ENCODE peak calls at places on chromosomes 11 and 22, in seven cellular contexts. One of them, this sample, is unnamed. For H3K36me3 and H3K27me3, the result is how much of the 10 kb centered on the place peaks cover.

GRCh38 chr11:24375351-24375750 is 121.5 kb upstream of the LUZP2 start:
- DNase-seq in psoas muscle: no peak
- DNase-seq in Panc1: no peak
- DNase-seq in heart right ventricle: no peak
- DNase-seq in heart left ventricle: no peak
- DNase-seq in MM.1S: no peak
- DNase-seq in hepatocyte: no peak
- DNase-seq in this sample: no peak

GRCh38 chr22:30882181-30882771 is 86.3 kb downstream of the MORC2 start:
- DNase-seq in Panc1: no peak
- DNase-seq in psoas muscle: no peak
- DNase-seq in heart right ventricle: no peak
- DNase-seq in MM.1S: no peak
- DNase-seq in heart left ventricle: no peak
- DNase-seq in hepatocyte: no peak
- DNase-seq in this sample: peak

GRCh38 chr11:65479184-65480145 is 19.4 kb upstream of the MALAT1 start:
- DNase-seq in heart right ventricle: peak
- DNase-seq in psoas muscle: peak
- DNase-seq in Panc1: no peak
- DNase-seq in hepatocyte: peak
- DNase-seq in heart left ventricle: no peak
- DNase-seq in MM.1S: no peak
- DNase-seq in this sample: no peak

GRCh38 chr11:114065094-114065493 is 5.6 kb downstream of the ZBTB16 start:
- DNase-seq in psoas muscle: no peak
- DNase-seq in hepatocyte: no peak
- DNase-seq in MM.1S: no peak
- DNase-seq in heart left ventricle: no peak
- DNase-seq in Panc1: no peak
- DNase-seq in heart right ventricle: no peak
- DNase-seq in this sample: no peak

GRCh38 chr11:31355817-31356216 is 13.7 kb downstream of the DCDC1 start:
- DNase-seq in heart left ventricle: no peak
- DNase-seq in hepatocyte: no peak
- DNase-seq in MM.1S: no peak
- DNase-seq in Panc1: no peak
- DNase-seq in psoas muscle: no peak
- DNase-seq in heart right ventricle: no peak
- DNase-seq in this sample: no peak

GRCh38 chr22:37496651-37497599 is 10.7 kb upstream of the MFNG start:
- DNase-seq in MM.1S: no peak
- DNase-seq in heart left ventricle: no peak
- DNase-seq in Panc1: peak
- DNase-seq in psoas muscle: no peak
- DNase-seq in hepatocyte: no peak
- DNase-seq in heart right ventricle: no peak
- DNase-seq in this sample: no peak

GRCh38 chr11:8813658-8814057 is 97.3 kb upstream of the AKIP1 start:
- DNase-seq in MM.1S: peak
- DNase-seq in psoas muscle: peak
- DNase-seq in Panc1: peak
- DNase-seq in hepatocyte: peak
- DNase-seq in heart left ventricle: peak
- DNase-seq in heart right ventricle: peak
- DNase-seq in this sample: peak

GRCh38 chr11:125932301-125932700 is 13.5 kb upstream of the VSIG10L2 start:
- DNase-seq in heart right ventricle: no peak
- DNase-seq in heart left ventricle: no peak
- DNase-seq in Panc1: no peak
- DNase-seq in psoas muscle: no peak
- DNase-seq in MM.1S: no peak
- DNase-seq in hepatocyte: no peak
- DNase-seq in this sample: no peak

GRCh38 chr22:33465554-33465953 is 407.4 kb upstream of the SYN3 start:
- DNase-seq in hepatocyte: no peak
- DNase-seq in Panc1: no peak
- DNase-seq in heart left ventricle: no peak
- DNase-seq in heart right ventricle: no peak
- DNase-seq in psoas muscle: no peak
- DNase-seq in MM.1S: no peak
- DNase-seq in this sample: no peak

GRCh38 chr22:31945971-31946680 is 1.8 kb downstream of the YWHAH start:
- DNase-seq in Panc1: no peak
- DNase-seq in heart left ventricle: no peak
- DNase-seq in MM.1S: no peak
- DNase-seq in psoas muscle: no peak
- DNase-seq in hepatocyte: peak
- DNase-seq in heart right ventricle: no peak
- DNase-seq in this sample: peak

GRCh38 chr22:31943976-31944699 is at the start of gene YWHAH:
- DNase-seq in psoas muscle: peak
- DNase-seq in heart right ventricle: peak
- DNase-seq in Panc1: peak
- DNase-seq in hepatocyte: peak
- DNase-seq in heart left ventricle: peak
- DNase-seq in MM.1S: peak
- DNase-seq in this sample: peak

GRCh38 chr22:31945478-31945815 is 1.1 kb downstream of the YWHAH start:
- DNase-seq in MM.1S: no peak
- DNase-seq in Panc1: no peak
- DNase-seq in psoas muscle: no peak
- DNase-seq in heart right ventricle: no peak
- DNase-seq in heart left ventricle: no peak
- DNase-seq in hepatocyte: no peak
- DNase-seq in this sample: peak

GRCh38 chr22:31943206-31943975 is 944 bp upstream of the YWHAH start:
- DNase-seq in hepatocyte: no peak
- DNase-seq in MM.1S: no peak
- DNase-seq in psoas muscle: no peak
- DNase-seq in Panc1: no peak
- DNase-seq in heart left ventricle: no peak
- DNase-seq in heart right ventricle: no peak
- DNase-seq in this sample: no peak

DNA sequence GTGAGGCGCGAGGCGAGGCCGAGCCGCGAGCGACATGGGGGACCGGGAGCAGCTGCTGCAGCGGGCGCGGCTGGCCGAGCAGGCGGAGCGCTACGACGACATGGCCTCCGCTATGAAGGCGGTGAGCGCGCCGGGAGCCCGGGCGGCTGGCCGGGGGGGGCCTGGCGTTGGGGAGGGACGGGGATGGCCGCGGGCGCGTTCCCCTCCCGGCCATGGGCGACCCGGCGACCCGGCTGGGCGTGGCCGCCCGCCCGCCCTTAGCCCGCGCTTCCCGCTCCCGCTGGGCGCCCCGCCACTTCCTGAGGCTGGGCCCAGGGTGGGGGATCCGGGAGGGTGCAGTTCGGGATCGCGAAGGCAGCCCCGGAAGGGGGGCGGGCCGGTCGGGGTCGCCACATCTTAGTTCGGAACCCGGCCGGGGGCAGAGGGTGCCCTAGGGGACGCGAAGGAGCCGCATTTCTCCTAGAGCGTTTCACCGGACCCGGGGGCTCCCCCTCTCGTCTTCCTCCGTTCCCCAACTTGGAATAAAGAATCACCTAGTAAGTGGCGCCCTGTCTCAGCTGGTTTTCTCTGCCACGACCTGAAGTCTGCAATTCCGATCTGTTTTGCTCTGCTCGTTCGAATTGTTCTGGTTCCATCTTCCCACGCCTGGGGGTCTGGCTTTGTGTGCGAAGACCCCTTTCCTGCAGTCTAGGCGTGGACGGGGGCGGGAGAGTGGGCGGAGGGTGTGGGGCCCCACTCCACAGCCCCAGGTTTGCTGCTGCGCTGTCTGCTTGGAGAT is 554 bp downstream of the YWHAH start:
- DNase-seq in hepatocyte: peak
- DNase-seq in MM.1S: peak
- DNase-seq in Panc1: no peak
- DNase-seq in heart left ventricle: peak
- DNase-seq in heart right ventricle: peak
- DNase-seq in psoas muscle: peak
- DNase-seq in this sample: peak
- H3K4me3 ChIP-seq in hepatocyte: peak
- H3K4me3 ChIP-seq in MM.1S: peak
- H3K4me3 ChIP-seq in Panc1: peak
- H3K4me3 ChIP-seq in heart left ventricle: peak
- H3K4me3 ChIP-seq in heart right ventricle: peak
- H3K4me3 ChIP-seq in psoas muscle: peak
- H3K4me3 ChIP-seq in this sample: peak

GRCh38 chr22:22599248-22599647 is 40.2 kb upstream of the PRAME start:
- DNase-seq in hepatocyte: no peak
- DNase-seq in heart left ventricle: no peak
- DNase-seq in psoas muscle: no peak
- DNase-seq in Panc1: no peak
- DNase-seq in heart right ventricle: no peak
- DNase-seq in MM.1S: no peak
- DNase-seq in this sample: no peak

GRCh38 chr22:22598144-22598543 is 39.1 kb upstream of the PRAME start:
- DNase-seq in MM.1S: no peak
- DNase-seq in heart right ventricle: no peak
- DNase-seq in hepatocyte: no peak
- DNase-seq in Panc1: no peak
- DNase-seq in psoas muscle: no peak
- DNase-seq in heart left ventricle: no peak
- DNase-seq in this sample: no peak

GRCh38 chr22:22603470-22603947 is 40.9 kb upstream of the GGTLC2 start:
- DNase-seq in heart left ventricle: no peak
- DNase-seq in psoas muscle: no peak
- DNase-seq in heart right ventricle: no peak
- DNase-seq in MM.1S: no peak
- DNase-seq in Panc1: no peak
- DNase-seq in hepatocyte: no peak
- DNase-seq in this sample: no peak

GRCh38 chr22:22604326-22605073 is 39.9 kb upstream of the GGTLC2 start:
- DNase-seq in Panc1: no peak
- DNase-seq in heart right ventricle: no peak
- DNase-seq in heart left ventricle: no peak
- DNase-seq in MM.1S: no peak
- DNase-seq in hepatocyte: no peak
- DNase-seq in psoas muscle: no peak
- DNase-seq in this sample: no peak

DNA sequence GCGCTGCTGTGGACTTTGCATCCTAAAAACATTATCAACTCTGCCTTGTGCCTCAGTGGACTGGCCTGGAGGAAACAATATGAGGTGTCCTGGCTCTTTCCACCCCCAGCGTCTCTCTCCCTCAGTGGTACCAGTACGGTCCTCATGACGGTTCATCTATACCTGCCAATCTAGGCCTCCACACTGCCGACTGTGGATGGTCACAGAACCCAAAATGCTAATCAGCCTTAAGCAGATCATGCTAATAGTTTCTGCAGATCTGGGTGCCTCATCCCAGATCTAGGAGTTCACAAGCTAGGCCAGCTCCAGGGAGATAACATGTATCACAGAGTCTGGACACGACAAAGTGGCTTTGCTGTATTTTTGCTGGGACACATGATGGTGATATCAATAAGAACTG is 41.8 kb upstream of the PRAME start:
- DNase-seq in MM.1S: no peak
- DNase-seq in Panc1: no peak
- DNase-seq in heart right ventricle: no peak
- DNase-seq in heart left ventricle: no peak
- DNase-seq in hepatocyte: no peak
- DNase-seq in psoas muscle: no peak
- DNase-seq in this sample: no peak
- H3K36me3 ChIP-seq in MM.1S: under half
- H3K36me3 ChIP-seq in Panc1: under half
- H3K36me3 ChIP-seq in heart right ventricle: under half
- H3K36me3 ChIP-seq in heart left ventricle: under half
- H3K36me3 ChIP-seq in hepatocyte: under half
- H3K36me3 ChIP-seq in psoas muscle: under half
- H3K36me3 ChIP-seq in this sample: under half

DNA sequence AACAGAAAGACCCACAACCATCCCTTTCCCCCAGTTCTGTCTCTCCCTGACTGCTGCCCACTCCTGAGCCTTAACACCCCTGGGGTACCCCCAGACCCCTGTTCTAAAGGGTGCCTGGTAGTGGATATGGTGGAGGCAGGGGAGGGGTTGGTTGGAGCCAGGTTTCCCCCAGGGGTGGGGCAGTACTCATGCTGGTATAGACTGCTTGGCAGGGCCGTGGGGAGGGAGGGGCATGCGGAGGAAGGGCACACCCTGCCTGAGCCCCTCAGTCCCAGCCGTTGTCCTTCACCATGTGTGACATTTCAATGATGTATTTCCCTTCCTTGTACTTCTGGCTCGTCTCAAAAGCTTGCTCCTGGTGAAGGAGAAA is 4.0 kb downstream of the YPEL4 start:
- DNase-seq in heart right ventricle: no peak
- DNase-seq in Panc1: no peak
- DNase-seq in psoas muscle: no peak
- DNase-seq in MM.1S: no peak
- DNase-seq in hepatocyte: no peak
- DNase-seq in heart left ventricle: no peak
- DNase-seq in this sample: no peak
- H3K27me3 ChIP-seq in heart right ventricle: under half
- H3K27me3 ChIP-seq in Panc1: under half
- H3K27me3 ChIP-seq in psoas muscle: under half
- H3K27me3 ChIP-seq in MM.1S: under half
- H3K27me3 ChIP-seq in hepatocyte: under half
- H3K27me3 ChIP-seq in heart left ventricle: under half
- H3K27me3 ChIP-seq in this sample: under half

GRCh38 chr11:20362481-20362880 is 1.0 kb upstream of the HTATIP2 start:
- DNase-seq in Panc1: no peak
- DNase-seq in heart right ventricle: no peak
- DNase-seq in hepatocyte: no peak
- DNase-seq in MM.1S: no peak
- DNase-seq in heart left ventricle: no peak
- DNase-seq in psoas muscle: no peak
- DNase-seq in this sample: no peak

GRCh38 chr11:20367313-20367948 is 3.9 kb downstream of the HTATIP2 start:
- DNase-seq in heart right ventricle: no peak
- DNase-seq in heart left ventricle: no peak
- DNase-seq in hepatocyte: peak
- DNase-seq in Panc1: peak
- DNase-seq in MM.1S: no peak
- DNase-seq in psoas muscle: no peak
- DNase-seq in this sample: peak

GRCh38 chr11:20363500-20364411 is at the start of gene HTATIP2:
- DNase-seq in psoas muscle: peak
- DNase-seq in Panc1: no peak
- DNase-seq in heart right ventricle: peak
- DNase-seq in MM.1S: peak
- DNase-seq in hepatocyte: peak
- DNase-seq in heart left ventricle: peak
- DNase-seq in this sample: peak

GRCh38 chr11:20363149-20363499 is 390 bp upstream of the HTATIP2 start:
- DNase-seq in heart left ventricle: no peak
- DNase-seq in Panc1: no peak
- DNase-seq in heart right ventricle: no peak
- DNase-seq in psoas muscle: no peak
- DNase-seq in hepatocyte: no peak
- DNase-seq in MM.1S: no peak
- DNase-seq in this sample: no peak

GRCh38 chr11:20364412-20364792 is 888 bp downstream of the HTATIP2 start:
- DNase-seq in heart left ventricle: no peak
- DNase-seq in hepatocyte: no peak
- DNase-seq in MM.1S: no peak
- DNase-seq in psoas muscle: no peak
- DNase-seq in Panc1: no peak
- DNase-seq in heart right ventricle: no peak
- DNase-seq in this sample: no peak
- H3K4me3 ChIP-seq in heart left ventricle: peak
- H3K4me3 ChIP-seq in hepatocyte: peak
- H3K4me3 ChIP-seq in MM.1S: peak
- H3K4me3 ChIP-seq in psoas muscle: peak
- H3K4me3 ChIP-seq in Panc1: peak
- H3K4me3 ChIP-seq in heart right ventricle: peak
- H3K4me3 ChIP-seq in this sample: peak

GRCh38 chr11:6397636-6398035 is 7.4 kb downstream of the SMPD1 start:
- DNase-seq in heart left ventricle: no peak
- DNase-seq in heart right ventricle: no peak
- DNase-seq in psoas muscle: no peak
- DNase-seq in Panc1: no peak
- DNase-seq in hepatocyte: no peak
- DNase-seq in MM.1S: no peak
- DNase-seq in this sample: no peak
- H3K36me3 ChIP-seq in heart left ventricle: under half
- H3K36me3 ChIP-seq in heart right ventricle: under half
- H3K36me3 ChIP-seq in psoas muscle: under half
- H3K36me3 ChIP-seq in Panc1: under half
- H3K36me3 ChIP-seq in hepatocyte: under half
- H3K36me3 ChIP-seq in MM.1S: under half
- H3K36me3 ChIP-seq in this sample: under half

This sample was measured in small intestine.